ENCODE peak calls at places on chromosome 4, in nine cellular contexts. One of them, this sample, is unnamed.

GRCh38 chr4:1216869-1217294 is 32.0 kb downstream of the CTBP1 start:
- DNase-seq in heart right ventricle: no peak
- DNase-seq in effector memory CD4-positive, alpha-beta T cell: peak; percentile 34
- DNase-seq in fibroblast of pulmonary artery: no peak
- DNase-seq in transverse colon: peak; percentile 63
- DNase-seq in bronchial epithelial cell: no peak
- DNase-seq in mucosa of descending colon: no peak
- DNase-seq in brain microvascular endothelial cell: no peak
- DNase-seq in Jurkat, Clone E6-1: peak; percentile 90
- DNase-seq in this sample: no peak

GRCh38 chr4:38322709-38323108 is 341.3 kb upstream of the KLF3 start:
- DNase-seq in bronchial epithelial cell: peak; percentile 27
- DNase-seq in transverse colon: no peak
- DNase-seq in fibroblast of pulmonary artery: peak; percentile 89
- DNase-seq in brain microvascular endothelial cell: peak; percentile 60
- DNase-seq in mucosa of descending colon: no peak
- DNase-seq in heart right ventricle: peak; percentile 40
- DNase-seq in Jurkat, Clone E6-1: no peak
- DNase-seq in effector memory CD4-positive, alpha-beta T cell: no peak
- DNase-seq in this sample: peak; percentile 80

GRCh38 chr4:41320786-41321185 is 64.1 kb downstream of the UCHL1 start:
- DNase-seq in bronchial epithelial cell: no peak
- DNase-seq in effector memory CD4-positive, alpha-beta T cell: no peak
- DNase-seq in transverse colon: no peak
- DNase-seq in fibroblast of pulmonary artery: no peak
- DNase-seq in mucosa of descending colon: no peak
- DNase-seq in heart right ventricle: no peak
- DNase-seq in brain microvascular endothelial cell: no peak
- DNase-seq in Jurkat, Clone E6-1: no peak
- DNase-seq in this sample: no peak

GRCh38 chr4:112213850-112214249 is 17.7 kb upstream of the AP1AR start:
- DNase-seq in brain microvascular endothelial cell: peak; percentile 31
- DNase-seq in bronchial epithelial cell: peak; percentile 70
- DNase-seq in heart right ventricle: no peak
- DNase-seq in fibroblast of pulmonary artery: peak; percentile 83
- DNase-seq in mucosa of descending colon: no peak
- DNase-seq in transverse colon: no peak
- DNase-seq in effector memory CD4-positive, alpha-beta T cell: no peak
- DNase-seq in Jurkat, Clone E6-1: no peak
- DNase-seq in this sample: no peak

GRCh38 chr4:182917182-182918043 is at the start of gene DCTD:
- DNase-seq in Jurkat, Clone E6-1: peak; percentile 42
- DNase-seq in mucosa of descending colon: peak; percentile 84
- DNase-seq in effector memory CD4-positive, alpha-beta T cell: peak; percentile 70
- DNase-seq in brain microvascular endothelial cell: peak; percentile 28
- DNase-seq in bronchial epithelial cell: peak; percentile 32
- DNase-seq in transverse colon: peak; percentile 83
- DNase-seq in heart right ventricle: peak; percentile 84
- DNase-seq in fibroblast of pulmonary artery: peak; percentile 67
- DNase-seq in this sample: no peak

GRCh38 chr4:168881754-168882153 is 128.3 kb downstream of the CBR4 start:
- DNase-seq in mucosa of descending colon: no peak
- DNase-seq in fibroblast of pulmonary artery: no peak
- DNase-seq in heart right ventricle: no peak
- DNase-seq in bronchial epithelial cell: peak; percentile 17
- DNase-seq in Jurkat, Clone E6-1: no peak
- DNase-seq in transverse colon: no peak
- DNase-seq in effector memory CD4-positive, alpha-beta T cell: no peak
- DNase-seq in brain microvascular endothelial cell: no peak
- DNase-seq in this sample: no peak

GRCh38 chr4:76892601-76893000 is 5.3 kb downstream of the SOWAHB start:
- DNase-seq in fibroblast of pulmonary artery: no peak
- DNase-seq in Jurkat, Clone E6-1: no peak
- DNase-seq in brain microvascular endothelial cell: no peak
- DNase-seq in effector memory CD4-positive, alpha-beta T cell: no peak
- DNase-seq in transverse colon: no peak
- DNase-seq in bronchial epithelial cell: peak; percentile 99
- DNase-seq in heart right ventricle: no peak
- DNase-seq in mucosa of descending colon: no peak
- DNase-seq in this sample: no peak

GRCh38 chr4:10094841-10095240 is 21.8 kb downstream of the WDR1 start:
- DNase-seq in transverse colon: no peak
- DNase-seq in mucosa of descending colon: no peak
- DNase-seq in fibroblast of pulmonary artery: no peak
- DNase-seq in effector memory CD4-positive, alpha-beta T cell: no peak
- DNase-seq in bronchial epithelial cell: no peak
- DNase-seq in brain microvascular endothelial cell: no peak
- DNase-seq in heart right ventricle: no peak
- DNase-seq in Jurkat, Clone E6-1: peak; percentile 90
- DNase-seq in this sample: no peak

GRCh38 chr4:71607780-71608673 is 175.9 kb downstream of the GC start:
- DNase-seq in fibroblast of pulmonary artery: peak; percentile 43
- DNase-seq in transverse colon: no peak
- DNase-seq in brain microvascular endothelial cell: no peak
- DNase-seq in heart right ventricle: no peak
- DNase-seq in effector memory CD4-positive, alpha-beta T cell: no peak
- DNase-seq in bronchial epithelial cell: peak; percentile 97
- DNase-seq in mucosa of descending colon: no peak
- DNase-seq in Jurkat, Clone E6-1: no peak
- DNase-seq in this sample: peak; percentile 32

GRCh38 chr4:41851621-41852020 is 83.6 kb upstream of the TMEM33 start:
- DNase-seq in mucosa of descending colon: no peak
- DNase-seq in bronchial epithelial cell: no peak
- DNase-seq in heart right ventricle: no peak
- DNase-seq in effector memory CD4-positive, alpha-beta T cell: no peak
- DNase-seq in brain microvascular endothelial cell: no peak
- DNase-seq in Jurkat, Clone E6-1: no peak
- DNase-seq in fibroblast of pulmonary artery: no peak
- DNase-seq in transverse colon: no peak
- DNase-seq in this sample: no peak

GRCh38 chr4:168877407-168877778 is 132.7 kb downstream of the CBR4 start:
- DNase-seq in brain microvascular endothelial cell: no peak
- DNase-seq in bronchial epithelial cell: no peak
- DNase-seq in mucosa of descending colon: no peak
- DNase-seq in fibroblast of pulmonary artery: no peak
- DNase-seq in transverse colon: no peak
- DNase-seq in Jurkat, Clone E6-1: no peak
- DNase-seq in heart right ventricle: no peak
- DNase-seq in effector memory CD4-positive, alpha-beta T cell: no peak
- DNase-seq in this sample: no peak

GRCh38 chr4:18593297-18594002 is 571.9 kb upstream of the LCORL start:
- DNase-seq in mucosa of descending colon: peak; percentile 66
- DNase-seq in brain microvascular endothelial cell: peak; percentile 61
- DNase-seq in transverse colon: peak; percentile 47
- DNase-seq in effector memory CD4-positive, alpha-beta T cell: peak; percentile 34
- DNase-seq in fibroblast of pulmonary artery: peak; percentile 86
- DNase-seq in bronchial epithelial cell: peak; percentile 67
- DNase-seq in heart right ventricle: peak; percentile 55
- DNase-seq in Jurkat, Clone E6-1: peak; percentile 56
- DNase-seq in this sample: peak; percentile 58
- H3K4me3 ChIP-seq in mucosa of descending colon: no peak overlapping the region
- H3K4me3 ChIP-seq in brain microvascular endothelial cell: no peak overlapping the region
- H3K4me3 ChIP-seq in transverse colon: peak overlapping the region; percentile 5
- H3K4me3 ChIP-seq in effector memory CD4-positive, alpha-beta T cell: no peak overlapping the region
- H3K4me3 ChIP-seq in fibroblast of pulmonary artery: peak overlapping the region; percentile 26
- H3K4me3 ChIP-seq in bronchial epithelial cell: no peak overlapping the region
- H3K4me3 ChIP-seq in heart right ventricle: no peak overlapping the region
- H3K4me3 ChIP-seq in Jurkat, Clone E6-1: no peak overlapping the region
- H3K4me3 ChIP-seq in this sample: peak overlapping the region; percentile 30

GRCh38 chr4:114077610-114078009 is 98.2 kb upstream of the ARSJ start:
- DNase-seq in transverse colon: no peak
- DNase-seq in fibroblast of pulmonary artery: peak; percentile 64
- DNase-seq in mucosa of descending colon: no peak
- DNase-seq in bronchial epithelial cell: peak; percentile 86
- DNase-seq in Jurkat, Clone E6-1: no peak
- DNase-seq in heart right ventricle: no peak
- DNase-seq in brain microvascular endothelial cell: peak; percentile 71
- DNase-seq in effector memory CD4-positive, alpha-beta T cell: no peak
- DNase-seq in this sample: peak; percentile 66
- H3K4me3 ChIP-seq in transverse colon: no peak overlapping the region
- H3K4me3 ChIP-seq in fibroblast of pulmonary artery: no peak overlapping the region
- H3K4me3 ChIP-seq in mucosa of descending colon: no peak overlapping the region
- H3K4me3 ChIP-seq in bronchial epithelial cell: no peak overlapping the region
- H3K4me3 ChIP-seq in Jurkat, Clone E6-1: no peak overlapping the region
- H3K4me3 ChIP-seq in heart right ventricle: no peak overlapping the region
- H3K4me3 ChIP-seq in brain microvascular endothelial cell: no peak overlapping the region
- H3K4me3 ChIP-seq in effector memory CD4-positive, alpha-beta T cell: no peak overlapping the region
- H3K4me3 ChIP-seq in this sample: no peak overlapping the region

GRCh38 chr4:176784816-176785215 is 7.9 kb downstream of the VEGFC start:
- DNase-seq in mucosa of descending colon: no peak
- DNase-seq in brain microvascular endothelial cell: no peak
- DNase-seq in fibroblast of pulmonary artery: no peak
- DNase-seq in heart right ventricle: no peak
- DNase-seq in transverse colon: no peak
- DNase-seq in bronchial epithelial cell: no peak
- DNase-seq in effector memory CD4-positive, alpha-beta T cell: no peak
- DNase-seq in Jurkat, Clone E6-1: no peak
- DNase-seq in this sample: no peak

GRCh38 chr4:176780995-176781738 is 11.6 kb downstream of the VEGFC start:
- DNase-seq in effector memory CD4-positive, alpha-beta T cell: no peak
- DNase-seq in heart right ventricle: no peak
- DNase-seq in bronchial epithelial cell: peak; percentile 94
- DNase-seq in transverse colon: no peak
- DNase-seq in Jurkat, Clone E6-1: no peak
- DNase-seq in brain microvascular endothelial cell: no peak
- DNase-seq in mucosa of descending colon: no peak
- DNase-seq in fibroblast of pulmonary artery: no peak
- DNase-seq in this sample: no peak

GRCh38 chr4:176781739-176782100 is 11.0 kb downstream of the VEGFC start:
- DNase-seq in mucosa of descending colon: no peak
- DNase-seq in heart right ventricle: no peak
- DNase-seq in transverse colon: no peak
- DNase-seq in bronchial epithelial cell: peak; percentile 53
- DNase-seq in effector memory CD4-positive, alpha-beta T cell: no peak
- DNase-seq in Jurkat, Clone E6-1: no peak
- DNase-seq in fibroblast of pulmonary artery: no peak
- DNase-seq in brain microvascular endothelial cell: no peak
- DNase-seq in this sample: no peak

GRCh38 chr4:176782794-176783193 is 9.9 kb downstream of the VEGFC start:
- DNase-seq in Jurkat, Clone E6-1: no peak
- DNase-seq in fibroblast of pulmonary artery: no peak
- DNase-seq in bronchial epithelial cell: no peak
- DNase-seq in mucosa of descending colon: no peak
- DNase-seq in heart right ventricle: no peak
- DNase-seq in brain microvascular endothelial cell: no peak
- DNase-seq in transverse colon: no peak
- DNase-seq in effector memory CD4-positive, alpha-beta T cell: no peak
- DNase-seq in this sample: no peak

DNA sequence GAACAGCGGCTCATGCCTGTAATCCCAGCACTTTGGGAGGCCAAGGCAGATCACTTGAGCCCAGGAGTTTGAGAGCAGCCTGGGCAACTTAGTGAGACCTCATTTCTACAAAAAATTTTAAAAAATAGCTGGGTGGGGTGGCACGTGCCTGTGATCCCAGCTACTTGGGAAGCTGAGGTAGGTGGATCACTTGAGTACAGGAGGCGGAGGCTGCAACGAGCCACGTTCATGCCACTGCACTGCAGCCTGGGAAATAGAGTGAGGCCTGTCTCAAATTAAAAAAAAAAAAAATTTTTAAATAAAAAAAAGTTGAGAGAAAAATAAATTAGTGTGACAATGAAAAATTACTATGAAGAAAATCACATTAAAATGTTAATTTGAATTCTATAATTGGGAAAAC is 10.5 kb downstream of the VEGFC start:
- DNase-seq in effector memory CD4-positive, alpha-beta T cell: no peak
- DNase-seq in transverse colon: no peak
- DNase-seq in fibroblast of pulmonary artery: no peak
- DNase-seq in mucosa of descending colon: no peak
- DNase-seq in bronchial epithelial cell: no peak
- DNase-seq in heart right ventricle: no peak
- DNase-seq in Jurkat, Clone E6-1: no peak
- DNase-seq in brain microvascular endothelial cell: no peak
- DNase-seq in this sample: no peak
- H3K4me3 ChIP-seq in effector memory CD4-positive, alpha-beta T cell: no peak overlapping the region
- H3K4me3 ChIP-seq in transverse colon: no peak overlapping the region
- H3K4me3 ChIP-seq in fibroblast of pulmonary artery: no peak overlapping the region
- H3K4me3 ChIP-seq in mucosa of descending colon: no peak overlapping the region
- H3K4me3 ChIP-seq in bronchial epithelial cell: no peak overlapping the region
- H3K4me3 ChIP-seq in heart right ventricle: no peak overlapping the region
- H3K4me3 ChIP-seq in Jurkat, Clone E6-1: no peak overlapping the region
- H3K4me3 ChIP-seq in brain microvascular endothelial cell: no peak overlapping the region
- H3K4me3 ChIP-seq in this sample: no peak overlapping the region

DNA sequence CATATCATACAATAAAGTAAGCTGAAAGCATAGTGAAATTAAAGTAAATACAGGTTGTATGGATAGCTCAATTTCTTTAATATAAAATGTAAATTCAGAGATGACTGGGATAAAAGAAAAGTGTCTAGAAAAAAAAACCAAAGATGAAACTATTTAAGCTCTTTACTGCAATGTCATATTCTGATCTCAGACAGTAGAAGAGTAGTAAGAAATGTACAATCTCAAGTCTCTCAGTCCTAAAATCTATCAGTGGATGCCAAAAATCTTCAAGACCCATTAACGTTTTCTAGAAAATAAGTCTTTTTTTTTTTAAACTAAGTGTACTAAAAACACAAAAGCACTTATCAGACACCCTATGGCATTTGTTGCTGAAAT is 13.8 kb downstream of the MGARP start:
- DNase-seq in bronchial epithelial cell: no peak
- DNase-seq in transverse colon: no peak
- DNase-seq in Jurkat, Clone E6-1: no peak
- DNase-seq in effector memory CD4-positive, alpha-beta T cell: no peak
- DNase-seq in fibroblast of pulmonary artery: no peak
- DNase-seq in mucosa of descending colon: no peak
- DNase-seq in brain microvascular endothelial cell: no peak
- DNase-seq in heart right ventricle: no peak
- DNase-seq in this sample: no peak
- H3K4me3 ChIP-seq in bronchial epithelial cell: no peak overlapping the region
- H3K4me3 ChIP-seq in transverse colon: peak overlapping the region; percentile 46
- H3K4me3 ChIP-seq in Jurkat, Clone E6-1: peak overlapping the region; percentile 36
- H3K4me3 ChIP-seq in effector memory CD4-positive, alpha-beta T cell: peak overlapping the region; percentile 40
- H3K4me3 ChIP-seq in fibroblast of pulmonary artery: peak overlapping the region; percentile 49
- H3K4me3 ChIP-seq in mucosa of descending colon: no peak overlapping the region
- H3K4me3 ChIP-seq in brain microvascular endothelial cell: peak overlapping the region; percentile 43
- H3K4me3 ChIP-seq in heart right ventricle: peak overlapping the region; percentile 46
- H3K4me3 ChIP-seq in this sample: peak overlapping the region; percentile 31